ENCODE peak calls at places on chromosomes 2 and 18, in seven cellular contexts. X is osteocyte, M is ascending aorta, T is GM12865, S is foreskin keratinocyte, K is kidney, W is fibroblast of pulmonary artery. R is an unnamed sample.

GRCh38 chr2:107340955-107341354 is 455.0 kb upstream of the ST6GAL2 start:
- DNase-seq in X (no peak), M (no peak), T (no peak), S (no peak), K (no peak), W (no peak), R (no peak)

GRCh38 chr2:119206201-119206600 is 17.4 kb upstream of the STEAP3 start:
- DNase-seq in X (no peak), M (no peak), T (no peak), S (no peak), K (no peak), W (no peak), R (no peak)

GRCh38 chr2:235419996-235420395 is 73.8 kb upstream of the AGAP1 start:
- DNase-seq in X (no peak), M (no peak), T (no peak), S (no peak), K (no peak), W (no peak), R (no peak)

GRCh38 chr2:165778653-165779451 is 15.2 kb downstream of the GALNT3 start:
- DNase-seq in X (no peak), M (no peak), T (peak; percentile 44), S (no peak), K (peak; percentile 41), W (peak; percentile 22), R (no peak)

GRCh38 chr2:205073433-205074020 is 528.3 kb downstream of the PARD3B start:
- DNase-seq in X (no peak), M (no peak), T (no peak), S (no peak), K (no peak), W (no peak), R (no peak)

GRCh38 chr2:227509824-227510619 is 38.1 kb downstream of the AGFG1 start:
- DNase-seq in X (no peak), M (no peak), T (no peak), S (peak; percentile 86), K (no peak), W (peak; percentile 31), R (no peak)

GRCh38 chr2:7338961-7339360 is 421.7 kb downstream of the RNF144A start:
- DNase-seq in X (no peak), M (no peak), T (no peak), S (peak; percentile 23), K (no peak), W (no peak), R (no peak)

GRCh38 chr2:106566050-106566449 is 78.9 kb downstream of the CD8B2 start:
- DNase-seq in X (no peak), M (peak; percentile 71), T (no peak), S (no peak), K (no peak), W (no peak), R (no peak)

GRCh38 chr2:119327431-119327830 is 39.2 kb downstream of the C2orf76 start:
- DNase-seq in X (no peak), M (no peak), T (no peak), S (no peak), K (no peak), W (no peak), R (no peak)

GRCh38 chr18:23650963-23651927 is 11.5 kb downstream of the ANKRD29 start:
- DNase-seq in X (no peak), M (no peak), T (no peak), S (peak; percentile 75), K (no peak), W (peak; percentile 85), R (no peak)

GRCh38 chr2:154720642-154721041 is 22.1 kb downstream of the KCNJ3 start:
- DNase-seq in X (no peak), M (no peak), T (no peak), S (no peak), K (no peak), W (no peak), R (no peak)

GRCh38 chr18:13211537-13211936 is 7.0 kb upstream of the LDLRAD4 start:
- DNase-seq in X (no peak), M (no peak), T (no peak), S (no peak), K (no peak), W (no peak), R (no peak)

GRCh38 chr2:39608690-39609457 is 56.8 kb upstream of the TMEM178A start:
- DNase-seq in X (no peak), M (no peak), T (no peak), S (no peak), K (no peak), W (peak; percentile 42), R (no peak)

GRCh38 chr2:172489682-172490081 is 62.3 kb downstream of the ITGA6 start:
- DNase-seq in X (no peak), M (no peak), T (no peak), S (no peak), K (no peak), W (peak; percentile 26), R (no peak)

GRCh38 chr2:173652311-173652710 is 297.6 kb downstream of the CDCA7 start:
- DNase-seq in X (no peak), M (no peak), T (no peak), S (peak; percentile 95), K (no peak), W (peak; percentile 91), R (no peak)

GRCh38 chr2:138023298-138023697 is 59.0 kb downstream of the HNMT start:
- DNase-seq in X (no peak), M (no peak), T (no peak), S (no peak), K (no peak), W (no peak), R (no peak)

GRCh38 chr2:70966681-70967080 is 11.7 kb upstream of the ANKRD53 start:
- DNase-seq in X (peak; percentile 25), M (peak; percentile 25), T (no peak), S (no peak), K (no peak), W (no peak), R (peak; percentile 36)

DNA sequence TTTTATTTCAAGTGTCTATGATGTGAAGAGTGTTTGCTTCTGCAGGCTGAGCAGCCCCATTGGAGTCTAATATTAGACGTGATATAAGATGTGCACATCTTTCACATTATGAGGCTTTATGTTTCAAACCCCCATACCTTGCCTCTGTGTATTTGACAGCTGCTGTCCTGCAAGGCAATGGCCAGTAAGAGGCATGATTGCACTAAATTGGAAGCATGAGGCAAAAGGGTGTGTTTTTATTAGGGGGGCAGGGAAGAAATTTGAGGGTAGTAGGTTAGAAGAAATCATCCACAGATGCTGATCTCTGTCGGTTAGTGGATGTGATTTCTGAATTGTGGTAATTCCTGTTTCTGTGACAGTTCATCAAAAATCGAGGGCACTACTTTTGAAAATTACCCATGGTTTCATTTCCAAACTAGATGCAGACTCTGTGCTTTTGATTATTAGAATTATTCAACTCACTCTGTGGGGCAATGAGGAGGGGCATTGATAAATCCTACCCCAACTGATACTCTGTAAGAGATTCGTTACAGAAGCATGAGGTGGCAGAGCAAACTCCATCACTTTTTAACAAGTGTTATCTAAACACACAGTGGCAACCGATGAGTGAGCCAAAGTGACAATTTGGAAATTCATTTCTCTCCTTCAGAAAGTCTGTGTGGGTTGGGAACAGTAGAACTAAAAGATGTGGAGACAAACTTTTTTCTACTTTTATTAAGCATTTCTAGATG is 452.9 kb downstream of the ARHGAP15 start:
- DNase-seq in X (no peak), M (no peak), T (no peak), S (no peak), K (no peak), W (no peak), R (no peak)
- TF ChIP-seq CTCF in X (peak; percentile 39), M (no peak), T (no peak), S (peak; percentile 26), K (peak; percentile 2), W (peak; percentile 16), R (peak; percentile 25)

DNA sequence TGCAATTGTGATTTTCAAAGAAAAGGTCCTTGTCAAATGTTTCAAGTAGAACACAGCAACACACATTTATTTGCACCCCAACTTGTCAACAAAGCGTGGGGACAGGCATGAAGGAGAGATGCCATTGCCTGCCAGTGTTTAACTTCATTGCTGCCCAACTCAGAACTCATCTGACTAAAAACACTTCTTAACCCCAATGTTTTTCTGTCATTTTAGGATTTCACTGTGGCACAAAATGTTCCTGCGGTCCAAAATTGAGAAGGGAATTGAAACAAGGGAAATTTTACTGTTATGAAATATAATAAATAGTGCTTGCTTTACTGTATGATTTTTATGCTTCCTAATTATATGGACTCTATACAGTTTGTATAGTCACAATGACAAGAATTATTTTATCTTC is 45.7 kb downstream of the PMAIP1 start:
- DNase-seq in X (no peak), M (no peak), T (peak; percentile 29), S (no peak), K (no peak), W (no peak), R (no peak)
- TF ChIP-seq CTCF in X (no peak), M (no peak), T (no peak), S (no peak), K (no peak), W (no peak), R (no peak)

GRCh38 chr2:79223539-79223938 is 64.0 kb upstream of the REG3A start:
- DNase-seq in X (no peak), M (no peak), T (no peak), S (no peak), K (no peak), W (no peak), R (no peak)

DNA sequence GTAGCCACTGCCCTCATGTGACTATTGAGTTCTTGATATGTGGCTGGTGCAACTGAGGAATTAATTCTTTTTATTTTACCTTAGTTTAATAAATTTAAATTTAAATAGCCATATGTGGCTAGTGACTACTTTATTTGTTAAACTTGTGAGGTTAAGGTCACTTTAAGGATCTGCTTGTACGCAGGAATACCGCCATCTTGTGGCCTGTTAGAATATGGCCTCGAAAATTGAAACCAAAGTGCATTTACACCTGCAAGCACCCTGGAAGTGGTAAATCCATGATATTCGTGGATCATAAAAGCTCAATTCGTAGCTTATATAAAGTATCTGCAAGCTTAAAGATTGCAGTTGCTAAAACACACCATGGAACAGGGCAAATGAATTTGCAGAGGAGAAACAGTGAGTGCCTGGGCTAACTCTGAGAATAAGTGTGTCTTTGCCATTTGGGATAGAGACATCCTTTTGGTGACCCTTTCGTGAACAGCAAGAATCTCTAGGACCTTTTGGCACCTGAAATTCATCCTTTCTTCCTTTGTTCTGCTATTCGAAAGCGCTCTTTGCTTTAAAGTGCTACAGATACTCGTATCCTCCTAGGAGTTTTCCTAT is 59.9 kb upstream of the REG3A start:
- DNase-seq in X (no peak), M (no peak), T (peak; percentile 73), S (peak; percentile 15), K (no peak), W (peak; percentile 50), R (no peak)
- TF ChIP-seq CTCF in X (peak; percentile 71), M (peak; percentile 22), T (peak; percentile 73), S (peak; percentile 60), K (peak; percentile 72), W (peak; percentile 71), R (peak; percentile 95)

DNA sequence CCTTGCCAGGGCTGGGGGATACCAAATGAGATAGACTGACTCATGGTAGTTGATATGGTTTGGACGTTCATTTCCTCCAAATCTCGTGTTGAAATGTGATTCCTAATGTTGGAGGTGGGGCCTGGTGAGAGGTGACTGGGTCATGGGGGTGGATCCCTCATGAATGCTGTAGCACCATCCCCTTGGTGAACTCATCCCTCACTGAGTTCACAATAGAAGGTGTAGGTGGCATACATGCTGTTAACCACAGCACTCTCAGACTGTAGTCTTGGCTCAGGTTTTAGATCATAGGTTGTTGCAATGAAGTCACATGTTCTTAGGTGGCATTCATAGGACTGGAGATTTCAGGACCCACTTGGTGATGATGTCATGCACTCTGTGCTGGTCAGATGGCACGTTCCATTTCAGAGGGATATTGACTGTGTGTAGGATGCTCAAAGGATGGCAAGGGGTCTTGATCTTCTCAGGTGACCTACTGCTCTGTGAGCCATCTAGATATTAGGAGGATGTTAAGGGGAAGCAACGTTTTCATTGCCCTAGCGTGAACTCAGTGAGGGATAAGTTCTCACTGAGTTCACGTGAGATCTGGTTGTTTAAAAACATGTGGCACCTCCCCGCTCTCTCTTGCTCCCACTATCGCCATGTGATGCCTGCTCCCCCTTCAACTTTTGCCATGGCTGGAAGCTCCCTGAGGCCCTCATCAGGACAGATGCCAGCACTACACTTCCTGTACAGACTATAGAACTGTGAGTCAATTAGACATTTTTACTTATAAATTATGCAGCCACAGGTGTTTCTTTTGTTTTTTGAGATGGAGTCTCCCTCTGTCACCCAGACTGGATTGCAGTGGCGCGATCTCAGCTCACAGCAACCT is 73.8 kb upstream of the ACAA2 start:
- DNase-seq in X (no peak), M (no peak), T (no peak), S (peak; percentile 54), K (no peak), W (no peak), R (no peak)
- TF ChIP-seq CTCF in X (no peak), M (no peak), T (no peak), S (peak; percentile 26), K (no peak), W (peak; percentile 8), R (peak; percentile 17)

R was measured in type B pancreatic cell.